ENCODE peak calls at places on chromosomes 3 and 15, in six cellular contexts. C, K, W, Z, O and Q are unnamed samples.

GRCh38 chr15:82044373-82045178 is 1.2 kb downstream of the MEX3B start:
- DNase-seq in C (peak), K (peak), W (peak), Z (peak), O (peak), Q (peak)

GRCh38 chr3:104425416-104425815 is 941.3 kb upstream of the ALCAM start:
- DNase-seq in C (no peak), K (no peak), W (no peak), Z (no peak), O (no peak), Q (no peak)

GRCh38 chr3:188389711-188390346 is 235.9 kb downstream of the LPP start:
- DNase-seq in C (no peak), K (no peak), W (no peak), Z (peak), O (no peak), Q (no peak)

GRCh38 chr3:46943237-46944187 is 33.0 kb downstream of the CCDC12 start:
- DNase-seq in C (no peak), K (no peak), W (no peak), Z (no peak), O (no peak), Q (no peak)

GRCh38 chr15:73716417-73716816 is 32.2 kb downstream of the CD276 start:
- DNase-seq in C (no peak), K (no peak), W (no peak), Z (no peak), O (no peak), Q (no peak)

GRCh38 chr3:61650276-61650675 is 88.9 kb downstream of the PTPRG start:
- DNase-seq in C (peak), K (no peak), W (no peak), Z (peak), O (no peak), Q (peak)

GRCh38 chr3:63067999-63068645 is 192.9 kb upstream of the CADPS start:
- DNase-seq in C (peak), K (no peak), W (no peak), Z (peak), O (no peak), Q (peak)

GRCh38 chr3:80767599-80767998 is 993.8 kb downstream of the GBE1 start:
- DNase-seq in C (no peak), K (no peak), W (no peak), Z (no peak), O (no peak), Q (no peak)

GRCh38 chr3:185986201-185986600 is 48.4 kb upstream of the TRA2B start:
- DNase-seq in C (no peak), K (no peak), W (no peak), Z (no peak), O (no peak), Q (no peak)